ENCODE peak calls at places on chromosome 7, in seven cellular contexts. E is NCI-H524 treated with DMSO at 0.1 percent for 48 hours; K is amygdala; Y is RWPE1; T is NCI-H345; D is AG09309; U is stimulated activated CD4-positive, alpha-beta T cell treated with anti-CD3 and anti-CD28 coated beads, Interleukin-1b, Interleukin-23, amount 100 ng/mL, for 4 hours. S is an unnamed sample.

GRCh38 chr7:17665029-17665428 is 275.3 kb downstream of the SNX13 start:
- DNase-seq in E (no peak), K (no peak), Y (no peak), T (no peak), D (no peak), U (no peak), S (no peak)

GRCh38 chr7:129612112-129613015 is 844 bp downstream of the NRF1 start:
- DNase-seq in E (no peak), K (no peak), Y (peak; percentile 21), T (peak; percentile 12), D (no peak), U (no peak), S (peak; percentile 24)

GRCh38 chr7:2631924-2632716 is at the start of gene TTYH3:
- DNase-seq in E (no peak), K (no peak), Y (no peak), T (no peak), D (no peak), U (no peak), S (no peak)

GRCh38 chr7:117834983-117835664 is 38.1 kb downstream of the CTTNBP2 start:
- DNase-seq in E (no peak), K (no peak), Y (no peak), T (peak; percentile 89), D (no peak), U (no peak), S (no peak)

GRCh38 chr7:55592492-55592891 is 20.2 kb upstream of the VOPP1 start:
- DNase-seq in E (no peak), K (no peak), Y (no peak), T (no peak), D (no peak), U (no peak), S (no peak)

GRCh38 chr7:154646126-154647013 is 356.6 kb downstream of the PAXIP1 start:
- DNase-seq in E (no peak), K (no peak), Y (peak; percentile 2), T (no peak), D (no peak), U (no peak), S (no peak)

GRCh38 chr7:157149317-157149716 is 10.6 kb downstream of the UBE3C start:
- DNase-seq in E (peak; percentile 74), K (no peak), Y (no peak), T (no peak), D (no peak), U (no peak), S (no peak)

GRCh38 chr7:106012935-106013439 is 49.9 kb downstream of the CDHR3 start:
- DNase-seq in E (no peak), K (no peak), Y (no peak), T (no peak), D (peak; percentile 90), U (no peak), S (no peak)

GRCh38 chr7:93228302-93228701 is 2.0 kb upstream of the HEPACAM2 start:
- DNase-seq in E (no peak), K (no peak), Y (peak; percentile 62), T (peak; percentile 75), D (peak; percentile 39), U (no peak), S (no peak)

GRCh38 chr7:16528520-16528919 is 1.9 kb downstream of the LRRC72 start:
- DNase-seq in E (no peak), K (no peak), Y (no peak), T (no peak), D (no peak), U (no peak), S (no peak)

S was measured in activated T-helper 9 cell treated with anti-CD3 and anti-CD28 coated beads, Interleukin-2, amount 50 U/mL, for 16 hours.